ENCODE peak calls at places on chromosome 17, in seven cellular contexts. Z is SK-N-SH, O is transverse colon, R is sigmoid colon, H is ovary, C is A549, T is K562. E is an unnamed sample.
A peak's percentile ranks its signal among the peaks of the same experiment; 100 is the strongest.

GRCh38 chr17:27559506-27559931 is 71.5 kb upstream of the LGALS9 start:
- DNase-seq in Z (peak; percentile 54), O (no peak), R (no peak), H (peak; percentile 68), C (no peak), T (no peak), E (no peak)

GRCh38 chr17:60579551-60579950 is 20.4 kb upstream of the PPM1D start:
- DNase-seq in Z (no peak), O (no peak), R (no peak), H (no peak), C (no peak), T (no peak), E (no peak)

GRCh38 chr17:15265131-15265530 is at the start of gene PMP22:
- DNase-seq in Z (no peak), O (peak; percentile 24), R (peak; percentile 86), H (no peak), C (no peak), T (no peak), E (no peak)

GRCh38 chr17:45334231-45334630 is 17.4 kb upstream of the MAP3K14 start:
- DNase-seq in Z (no peak), O (peak; percentile 7), R (peak; percentile 40), H (peak; percentile 5), C (no peak), T (no peak), E (no peak)

GRCh38 chr17:40071720-40072480 is 9.1 kb downstream of the THRA start:
- DNase-seq in Z (peak; percentile 79), O (peak; percentile 89), R (peak; percentile 97), H (peak; percentile 74), C (no peak), T (no peak), E (peak; percentile 77)

GRCh38 chr17:75812096-75813001 is 27.7 kb downstream of the UNK start:
- DNase-seq in Z (peak; percentile 20), O (no peak), R (no peak), H (no peak), C (no peak), T (no peak), E (no peak)

GRCh38 chr17:38415250-38416194 is 12.7 kb upstream of the ARHGAP23 start:
- DNase-seq in Z (no peak), O (peak; percentile 40), R (no peak), H (no peak), C (no peak), T (no peak), E (no peak)

GRCh38 chr17:81313776-81314409 is 18.8 kb upstream of the SLC38A10 start:
- DNase-seq in Z (no peak), O (no peak), R (no peak), H (no peak), C (no peak), T (no peak), E (no peak)

GRCh38 chr17:67696347-67696746 is 21.4 kb upstream of the NOL11 start:
- DNase-seq in Z (no peak), O (no peak), R (no peak), H (no peak), C (no peak), T (no peak), E (no peak)

GRCh38 chr17:32699247-32699646 is 177.7 kb downstream of the MYO1D start:
- DNase-seq in Z (no peak), O (no peak), R (no peak), H (no peak), C (no peak), T (peak; percentile 13), E (no peak)

GRCh38 chr17:32696426-32696825 is 180.5 kb downstream of the MYO1D start:
- DNase-seq in Z (no peak), O (no peak), R (no peak), H (no peak), C (no peak), T (no peak), E (no peak)

GRCh38 chr17:32697728-32698625 is 178.9 kb downstream of the MYO1D start:
- DNase-seq in Z (no peak), O (no peak), R (no peak), H (no peak), C (no peak), T (no peak), E (no peak)

GRCh38 chr17:32695864-32696263 is 181.1 kb downstream of the MYO1D start:
- DNase-seq in Z (no peak), O (no peak), R (no peak), H (no peak), C (no peak), T (no peak), E (no peak)

GRCh38 chr17:32701860-32702259 is 175.1 kb downstream of the MYO1D start:
- DNase-seq in Z (no peak), O (no peak), R (no peak), H (no peak), C (no peak), T (no peak), E (no peak)
- TF ChIP-seq EP300 in Z (no peak), O (no peak), R (no peak), H (no peak), C (no peak), T (no peak), E (no peak)

GRCh38 chr17:82365586-82366295 is 5.8 kb upstream of the UTS2R start:
- DNase-seq in Z (no peak), O (no peak), R (no peak), H (no peak), C (no peak), T (no peak), E (no peak)

GRCh38 chr17:82370471-82371332 is 863 bp upstream of the UTS2R start:
- DNase-seq in Z (peak; percentile 51), O (peak; percentile 52), R (no peak), H (no peak), C (no peak), T (no peak), E (no peak)

GRCh38 chr17:82369211-82369610 is 2.4 kb upstream of the UTS2R start:
- DNase-seq in Z (no peak), O (no peak), R (no peak), H (no peak), C (no peak), T (no peak), E (no peak)

GRCh38 chr17:82367724-82368524 is 3.6 kb upstream of the UTS2R start:
- DNase-seq in Z (peak; percentile 64), O (no peak), R (no peak), H (no peak), C (no peak), T (peak; percentile 91), E (no peak)

GRCh38 chr17:82366749-82367148 is 4.8 kb upstream of the UTS2R start:
- DNase-seq in Z (no peak), O (peak; percentile 71), R (no peak), H (no peak), C (no peak), T (no peak), E (no peak)
- TF ChIP-seq EP300 in Z (no peak), O (no peak), R (no peak), H (no peak), C (no peak), T (no peak), E (no peak)

GRCh38 chr17:35022536-35023063 is 40.9 kb downstream of the RFFL start:
- DNase-seq in Z (no peak), O (peak; percentile 59), R (peak; percentile 93), H (no peak), C (peak; percentile 74), T (no peak), E (peak; percentile 38)
- TF ChIP-seq EP300 in Z (no peak), O (peak; percentile 90), R (peak; percentile 3), H (no peak), C (no peak), T (no peak), E (peak; percentile 76)

GRCh38 chr17:51260237-51260959 is at the start of gene UTP18:
- DNase-seq in Z (peak; percentile 100), O (peak; percentile 98), R (peak; percentile 99), H (peak; percentile 97), C (peak; percentile 92), T (peak; percentile 95), E (peak; percentile 87)
- TF ChIP-seq EP300 in Z (peak; percentile 36), O (no peak), R (no peak), H (no peak), C (no peak), T (peak; percentile 5), E (peak; percentile 83)